ENCODE peak calls at places on chromosome 21, in five cellular contexts. One of them, this sample, is unnamed. For H3K79me2, the result is how much of the 10 kb centered on the place peaks cover.

GRCh38 chr21:42075686-42076471 is 4.8 kb downstream of the UMODL1 start:
- DNase-seq in fibroblast of lung: no peak
- DNase-seq in GM23248: no peak
- DNase-seq in mammary epithelial cell: no peak
- DNase-seq in Karpas-422: no peak
- DNase-seq in this sample: no peak

GRCh38 chr21:36113647-36114428 is 21.0 kb upstream of the CBR3 start:
- DNase-seq in Karpas-422: peak
- DNase-seq in GM23248: no peak
- DNase-seq in fibroblast of lung: no peak
- DNase-seq in mammary epithelial cell: no peak
- DNase-seq in this sample: peak

GRCh38 chr21:31526040-31526439 is 133.5 kb upstream of the SOD1 start:
- DNase-seq in GM23248: no peak
- DNase-seq in Karpas-422: no peak
- DNase-seq in fibroblast of lung: no peak
- DNase-seq in mammary epithelial cell: peak
- DNase-seq in this sample: no peak

GRCh38 chr21:35873441-35873840 is 186.9 kb downstream of the SETD4 start:
- DNase-seq in Karpas-422: no peak
- DNase-seq in mammary epithelial cell: no peak
- DNase-seq in GM23248: no peak
- DNase-seq in fibroblast of lung: no peak
- DNase-seq in this sample: no peak

GRCh38 chr21:42526379-42526727 is 12.7 kb downstream of the SLC37A1 start:
- DNase-seq in mammary epithelial cell: no peak
- DNase-seq in fibroblast of lung: no peak
- DNase-seq in Karpas-422: no peak
- DNase-seq in GM23248: no peak
- DNase-seq in this sample: no peak

GRCh38 chr21:45811136-45811535 is 167.6 kb downstream of the PCBP3 start:
- DNase-seq in fibroblast of lung: no peak
- DNase-seq in GM23248: no peak
- DNase-seq in mammary epithelial cell: no peak
- DNase-seq in Karpas-422: no peak
- DNase-seq in this sample: no peak

GRCh38 chr21:45640888-45641479 is 2.5 kb upstream of the PCBP3 start:
- DNase-seq in GM23248: peak
- DNase-seq in Karpas-422: no peak
- DNase-seq in fibroblast of lung: peak
- DNase-seq in mammary epithelial cell: no peak
- DNase-seq in this sample: no peak

GRCh38 chr21:29233611-29234540 is 64.8 kb upstream of the BACH1 start:
- DNase-seq in Karpas-422: no peak
- DNase-seq in mammary epithelial cell: peak
- DNase-seq in fibroblast of lung: no peak
- DNase-seq in GM23248: no peak
- DNase-seq in this sample: peak

GRCh38 chr21:39611547-39612190 is 1.1 kb upstream of the B3GALT5 start:
- DNase-seq in GM23248: no peak
- DNase-seq in Karpas-422: no peak
- DNase-seq in mammary epithelial cell: no peak
- DNase-seq in fibroblast of lung: no peak
- DNase-seq in this sample: no peak

GRCh38 chr21:33211732-33212131 is 18.0 kb upstream of the IFNAR2 start:
- DNase-seq in Karpas-422: no peak
- DNase-seq in GM23248: no peak
- DNase-seq in mammary epithelial cell: no peak
- DNase-seq in fibroblast of lung: no peak
- DNase-seq in this sample: peak

GRCh38 chr21:19607983-19608668 is 1204.5 kb upstream of the TMPRSS15 start:
- DNase-seq in GM23248: no peak
- DNase-seq in Karpas-422: no peak
- DNase-seq in fibroblast of lung: no peak
- DNase-seq in mammary epithelial cell: no peak
- DNase-seq in this sample: no peak

GRCh38 chr21:46082638-46083270 is 15.2 kb upstream of the COL6A2 start:
- DNase-seq in mammary epithelial cell: no peak
- DNase-seq in Karpas-422: no peak
- DNase-seq in fibroblast of lung: no peak
- DNase-seq in GM23248: peak
- DNase-seq in this sample: no peak

GRCh38 chr21:33444499-33444898 is 35.3 kb downstream of the TMEM50B start:
- DNase-seq in Karpas-422: no peak
- DNase-seq in mammary epithelial cell: no peak
- DNase-seq in fibroblast of lung: no peak
- DNase-seq in GM23248: no peak
- DNase-seq in this sample: no peak

GRCh38 chr21:14095021-14095420 is 115.7 kb downstream of the LIPI start:
- DNase-seq in mammary epithelial cell: no peak
- DNase-seq in GM23248: no peak
- DNase-seq in Karpas-422: no peak
- DNase-seq in fibroblast of lung: no peak
- DNase-seq in this sample: no peak

GRCh38 chr21:30740462-30740861 is 6.6 kb downstream of the KRTAP21-2 start:
- DNase-seq in GM23248: no peak
- DNase-seq in Karpas-422: no peak
- DNase-seq in fibroblast of lung: no peak
- DNase-seq in mammary epithelial cell: no peak
- DNase-seq in this sample: no peak

GRCh38 chr21:15289896-15290841 is 225.4 kb upstream of the NRIP1 start:
- DNase-seq in mammary epithelial cell: no peak
- DNase-seq in Karpas-422: no peak
- DNase-seq in fibroblast of lung: peak
- DNase-seq in GM23248: peak
- DNase-seq in this sample: peak

GRCh38 chr21:34639882-34640788 is 25.2 kb upstream of the RCAN1 start:
- DNase-seq in Karpas-422: no peak
- DNase-seq in GM23248: peak
- DNase-seq in fibroblast of lung: peak
- DNase-seq in mammary epithelial cell: no peak
- DNase-seq in this sample: peak

GRCh38 chr21:29175408-29176147 is 45.1 kb downstream of the MAP3K7CL start:
- DNase-seq in mammary epithelial cell: no peak
- DNase-seq in Karpas-422: no peak
- DNase-seq in fibroblast of lung: peak
- DNase-seq in GM23248: peak
- DNase-seq in this sample: no peak

GRCh38 chr21:42475526-42476492 is 20.2 kb downstream of the RSPH1 start:
- DNase-seq in mammary epithelial cell: no peak
- DNase-seq in Karpas-422: no peak
- DNase-seq in GM23248: no peak
- DNase-seq in fibroblast of lung: no peak
- DNase-seq in this sample: no peak

GRCh38 chr21:41803316-41803715 is 36.5 kb upstream of the RIPK4 start:
- DNase-seq in GM23248: no peak
- DNase-seq in mammary epithelial cell: peak
- DNase-seq in fibroblast of lung: no peak
- DNase-seq in Karpas-422: no peak
- DNase-seq in this sample: no peak

GRCh38 chr21:45556645-45557601 is 14.7 kb upstream of the SLC19A1 start:
- DNase-seq in GM23248: peak
- DNase-seq in Karpas-422: peak
- DNase-seq in fibroblast of lung: no peak
- DNase-seq in mammary epithelial cell: no peak
- DNase-seq in this sample: no peak

GRCh38 chr21:17554619-17555472 is 42.0 kb downstream of the CXADR start:
- DNase-seq in Karpas-422: no peak
- DNase-seq in mammary epithelial cell: no peak
- DNase-seq in fibroblast of lung: peak
- DNase-seq in GM23248: peak
- DNase-seq in this sample: no peak

GRCh38 chr21:45909238-45909785 is 72.3 kb upstream of the COL6A1 start:
- DNase-seq in GM23248: no peak
- DNase-seq in mammary epithelial cell: no peak
- DNase-seq in fibroblast of lung: no peak
- DNase-seq in Karpas-422: no peak
- DNase-seq in this sample: no peak

GRCh38 chr21:43719748-43720538 is 1.0 kb downstream of the PDXK start:
- DNase-seq in mammary epithelial cell: no peak
- DNase-seq in fibroblast of lung: no peak
- DNase-seq in GM23248: peak
- DNase-seq in Karpas-422: peak
- DNase-seq in this sample: peak

GRCh38 chr21:43721225-43721605 is 2.3 kb downstream of the PDXK start:
- DNase-seq in mammary epithelial cell: no peak
- DNase-seq in GM23248: no peak
- DNase-seq in fibroblast of lung: no peak
- DNase-seq in Karpas-422: no peak
- DNase-seq in this sample: no peak

GRCh38 chr21:43718872-43719747 is at the start of gene PDXK:
- DNase-seq in Karpas-422: peak
- DNase-seq in fibroblast of lung: peak
- DNase-seq in mammary epithelial cell: peak
- DNase-seq in GM23248: peak
- DNase-seq in this sample: peak

GRCh38 chr21:43721939-43722338 is 3.0 kb downstream of the PDXK start:
- DNase-seq in Karpas-422: no peak
- DNase-seq in fibroblast of lung: no peak
- DNase-seq in mammary epithelial cell: no peak
- DNase-seq in GM23248: no peak
- DNase-seq in this sample: no peak

DNA sequence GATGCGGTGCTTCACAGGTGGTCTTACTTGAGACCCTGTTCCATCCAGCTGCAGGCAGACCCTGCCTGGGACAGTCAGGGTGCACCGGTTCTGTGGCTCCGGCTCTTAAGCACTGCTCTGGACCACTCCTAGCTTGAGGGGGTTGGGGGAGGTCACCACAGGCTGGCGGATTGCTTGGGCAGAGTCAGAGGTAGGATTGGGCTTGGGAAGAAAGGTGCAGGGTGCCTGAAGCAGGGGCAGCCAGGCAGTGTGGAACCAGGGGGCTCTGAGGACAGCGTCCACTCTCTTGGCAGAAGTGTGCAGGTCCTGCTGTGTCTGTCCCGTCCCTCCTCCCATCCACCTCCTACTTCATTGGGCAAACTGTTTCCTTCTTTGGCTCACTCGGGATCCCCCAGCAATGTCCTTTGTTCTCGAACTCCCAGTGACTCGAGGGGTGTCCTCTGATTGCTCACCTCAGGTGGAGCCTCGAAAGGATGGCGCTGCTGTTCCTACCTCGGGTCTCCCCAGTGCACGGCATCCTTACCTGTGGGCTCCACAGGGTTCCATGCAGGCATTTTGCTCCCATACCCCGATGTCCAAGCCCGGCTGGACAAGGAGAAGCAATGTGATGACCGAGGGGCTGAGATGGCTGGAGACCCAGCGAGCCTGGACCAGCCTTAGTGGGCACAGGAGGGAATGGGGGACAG is 1.8 kb downstream of the PDXK start:
- DNase-seq in GM23248: no peak
- DNase-seq in mammary epithelial cell: no peak
- DNase-seq in Karpas-422: no peak
- DNase-seq in fibroblast of lung: no peak
- DNase-seq in this sample: no peak
- H3K79me2 ChIP-seq in GM23248: half or more
- H3K79me2 ChIP-seq in mammary epithelial cell: half or more
- H3K79me2 ChIP-seq in Karpas-422: half or more
- H3K79me2 ChIP-seq in fibroblast of lung: under half
- H3K79me2 ChIP-seq in this sample: half or more

GRCh38 chr21:44083631-44084291 is 23.4 kb upstream of the PWP2 start:
- DNase-seq in mammary epithelial cell: no peak
- DNase-seq in fibroblast of lung: no peak
- DNase-seq in Karpas-422: no peak
- DNase-seq in GM23248: no peak
- DNase-seq in this sample: no peak
- H3K4me3 ChIP-seq in mammary epithelial cell: no peak
- H3K4me3 ChIP-seq in fibroblast of lung: no peak
- H3K4me3 ChIP-seq in Karpas-422: no peak
- H3K4me3 ChIP-seq in GM23248: no peak
- H3K4me3 ChIP-seq in this sample: no peak

GRCh38 chr21:38303300-38303699 is 46.5 kb downstream of the KCNJ15 start:
- DNase-seq in GM23248: peak
- DNase-seq in Karpas-422: no peak
- DNase-seq in mammary epithelial cell: peak
- DNase-seq in fibroblast of lung: peak
- DNase-seq in this sample: no peak

GRCh38 chr21:38308785-38309119 is 52.0 kb downstream of the KCNJ15 start:
- DNase-seq in Karpas-422: no peak
- DNase-seq in fibroblast of lung: no peak
- DNase-seq in GM23248: no peak
- DNase-seq in mammary epithelial cell: no peak
- DNase-seq in this sample: no peak

GRCh38 chr21:38306407-38306806 is 49.6 kb downstream of the KCNJ15 start:
- DNase-seq in Karpas-422: no peak
- DNase-seq in fibroblast of lung: no peak
- DNase-seq in mammary epithelial cell: peak
- DNase-seq in GM23248: peak
- DNase-seq in this sample: no peak

GRCh38 chr21:38308010-38308784 is 51.4 kb downstream of the KCNJ15 start:
- DNase-seq in fibroblast of lung: peak
- DNase-seq in Karpas-422: no peak
- DNase-seq in GM23248: peak
- DNase-seq in mammary epithelial cell: no peak
- DNase-seq in this sample: no peak

DNA sequence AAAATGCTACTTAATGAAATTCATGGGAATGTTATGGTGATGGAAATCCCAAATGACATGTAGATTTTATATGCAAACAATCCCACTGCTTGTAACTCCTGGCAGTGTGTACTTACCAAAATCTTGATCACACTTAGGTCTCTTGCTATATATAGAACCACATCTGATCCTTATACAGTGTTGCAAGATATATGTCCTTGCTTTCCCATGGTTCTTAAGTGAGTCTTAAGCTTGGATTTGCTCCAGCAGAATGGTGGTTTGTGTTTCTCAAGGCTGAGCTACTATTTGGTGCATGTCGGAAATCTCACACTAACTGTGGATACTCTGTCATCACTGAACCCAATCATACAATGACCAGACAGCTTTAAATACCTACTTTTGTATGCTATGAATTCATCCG is 50.0 kb downstream of the KCNJ15 start:
- DNase-seq in fibroblast of lung: peak
- DNase-seq in mammary epithelial cell: peak
- DNase-seq in GM23248: peak
- DNase-seq in Karpas-422: no peak
- DNase-seq in this sample: no peak
- H3K9ac ChIP-seq in fibroblast of lung: peak
- H3K9ac ChIP-seq in mammary epithelial cell: no peak
- H3K9ac ChIP-seq in GM23248: peak
- H3K9ac ChIP-seq in Karpas-422: no peak
- H3K9ac ChIP-seq in this sample: no peak

GRCh38 chr21:37427221-37427620 is 60.6 kb downstream of the DYRK1A start:
- DNase-seq in mammary epithelial cell: no peak
- DNase-seq in GM23248: no peak
- DNase-seq in fibroblast of lung: no peak
- DNase-seq in Karpas-422: no peak
- DNase-seq in this sample: no peak

GRCh38 chr21:37425684-37426083 is 59.1 kb downstream of the DYRK1A start:
- DNase-seq in Karpas-422: no peak
- DNase-seq in fibroblast of lung: no peak
- DNase-seq in GM23248: no peak
- DNase-seq in mammary epithelial cell: no peak
- DNase-seq in this sample: no peak

GRCh38 chr21:37430184-37430821 is 63.7 kb downstream of the DYRK1A start:
- DNase-seq in fibroblast of lung: no peak
- DNase-seq in Karpas-422: no peak
- DNase-seq in mammary epithelial cell: peak
- DNase-seq in GM23248: no peak
- DNase-seq in this sample: no peak

GRCh38 chr21:37431243-37431642 is 64.7 kb downstream of the DYRK1A start:
- DNase-seq in fibroblast of lung: no peak
- DNase-seq in GM23248: no peak
- DNase-seq in mammary epithelial cell: no peak
- DNase-seq in Karpas-422: no peak
- DNase-seq in this sample: no peak

GRCh38 chr21:37429356-37429755 is 62.8 kb downstream of the DYRK1A start:
- DNase-seq in Karpas-422: peak
- DNase-seq in mammary epithelial cell: no peak
- DNase-seq in fibroblast of lung: no peak
- DNase-seq in GM23248: no peak
- DNase-seq in this sample: no peak
- H3K79me2 ChIP-seq in Karpas-422: half or more
- H3K79me2 ChIP-seq in mammary epithelial cell: half or more
- H3K79me2 ChIP-seq in fibroblast of lung: half or more
- H3K79me2 ChIP-seq in GM23248: half or more
- H3K79me2 ChIP-seq in this sample: half or more

This sample was measured in MM.1S.